ENCODE peak calls at places on chromosomes 11 and 22, in four cellular contexts. R is Caki2; W is H54; N is activated CD4-positive, alpha-beta memory T cell treated with anti-CD3 and anti-CD28 coated beads for 36 hours. D is an unnamed sample.

GRCh38 chr11:117772360-117772759 is 24.7 kb downstream of the DSCAML1 start:
- DNase-seq in N (no peak), W (no peak), R (no peak), D (no peak)

GRCh38 chr11:103494491-103494890 is 385.3 kb downstream of the DYNC2H1 start:
- DNase-seq in W (no peak), R (no peak), N (no peak), D (no peak)

GRCh38 chr22:28882545-28882877 is 861 bp upstream of the ZNRF3 start:
- DNase-seq in N (peak), R (no peak), W (no peak), D (no peak)

GRCh38 chr11:34809191-34810106 is 106.7 kb downstream of the APIP start:
- DNase-seq in W (no peak), N (no peak), R (no peak), D (no peak)

GRCh38 chr11:47410404-47411264 is 2.2 kb downstream of the SLC39A13 start:
- DNase-seq in N (no peak), W (no peak), R (no peak), D (no peak)

GRCh38 chr11:82315093-82315492 is 418.6 kb downstream of the FAM181B start:
- DNase-seq in N (peak), W (no peak), R (no peak), D (no peak)

GRCh38 chr11:65651589-65652510 is 10.9 kb downstream of the RELA start:
- DNase-seq in R (peak), W (no peak), N (no peak), D (no peak)

GRCh38 chr22:46965552-46966494 is 203.4 kb downstream of the TBC1D22A start:
- DNase-seq in N (no peak), R (no peak), W (no peak), D (no peak)

GRCh38 chr11:71452354-71453020 is 516 bp upstream of the NADSYN1 start:
- DNase-seq in W (no peak), R (no peak), N (peak), D (no peak)

GRCh38 chr11:26522912-26523610 is 49.0 kb downstream of the MUC15 start:
- DNase-seq in W (no peak), R (peak), N (no peak), D (peak)

GRCh38 chr11:112961146-112961668 is at the start of gene NCAM1:
- DNase-seq in R (peak), W (peak), N (peak), D (no peak)

GRCh38 chr22:21102659-21103267 is 57.0 kb downstream of the LRRC74B start:
- DNase-seq in N (peak), W (peak), R (peak), D (no peak)

GRCh38 chr22:28282346-28282745 is 363.3 kb upstream of the PITPNB start:
- DNase-seq in R (no peak), N (no peak), W (no peak), D (no peak)

GRCh38 chr11:3182462-3182852 is 17.3 kb upstream of the OSBPL5 start:
- DNase-seq in N (no peak), R (no peak), W (no peak), D (no peak)

GRCh38 chr11:29458252-29458651 is 558.6 kb downstream of the KCNA4 start:
- DNase-seq in N (no peak), R (no peak), W (no peak), D (no peak)

GRCh38 chr11:6418958-6419611 is at the start of gene APBB1:
- DNase-seq in N (peak), R (peak), W (peak), D (no peak)

GRCh38 chr11:109604506-109604905 is 182.5 kb downstream of the C11orf87 start:
- DNase-seq in N (no peak), R (no peak), W (no peak), D (no peak)

GRCh38 chr22:39498802-39499201 is 3.3 kb upstream of the MIEF1 start:
- DNase-seq in R (no peak), W (no peak), N (no peak), D (no peak)

GRCh38 chr11:127042445-127042844 is 41.9 kb upstream of the KIRREL3 start:
- DNase-seq in N (no peak), W (peak), R (no peak), D (no peak)

GRCh38 chr11:44964526-44965209 is 14.0 kb upstream of the TP53I11 start:
- DNase-seq in R (no peak), W (no peak), N (no peak), D (no peak)

GRCh38 chr11:102345923-102346322 is 1.1 kb upstream of the BIRC2 start:
- DNase-seq in R (peak), N (peak), W (no peak), D (peak)

GRCh38 chr11:10304495-10305261 is at the start of gene ADM:
- DNase-seq in N (peak), W (peak), R (peak), D (no peak)

GRCh38 chr11:128520886-128521696 is 66.3 kb downstream of the ETS1 start:
- DNase-seq in W (no peak), R (no peak), N (peak), D (no peak)

GRCh38 chr11:27524155-27524554 is 17.6 kb upstream of the LIN7C start:
- DNase-seq in N (no peak), R (peak), W (peak), D (peak)